ENCODE peak calls at places on chromosome 17, in nine cellular contexts. Z is GM12878, K is AG09309, C is adipocyte, F is upper lobe of left lung, O is sciatic nerve, Q is non-pigmented ciliary epithelial cell, Y is Calu3, R is endothelial cell of umbilical vein. S is an unnamed sample.

GRCh38 chr17:56064506-56064905 is 88.8 kb upstream of the ANKFN1 start:
- DNase-seq in Z (no peak), K (no peak), C (no peak), F (no peak), O (no peak), Q (no peak), Y (no peak), R (no peak), S (no peak)

GRCh38 chr17:59840329-59840907 is 52.3 kb downstream of the TUBD1 start:
- DNase-seq in Z (no peak), K (no peak), C (no peak), F (peak), O (no peak), Q (no peak), Y (no peak), R (peak), S (peak)

GRCh38 chr17:47700471-47701449 is 6.8 kb downstream of the TBKBP1 start:
- DNase-seq in Z (no peak), K (no peak), C (no peak), F (no peak), O (no peak), Q (no peak), Y (no peak), R (no peak), S (no peak)

GRCh38 chr17:63448655-63449054 is 2.5 kb upstream of the CYB561 start:
- DNase-seq in Z (no peak), K (no peak), C (no peak), F (no peak), O (no peak), Q (no peak), Y (no peak), R (peak), S (no peak)

GRCh38 chr17:67052720-67053437 is 8.5 kb downstream of the CACNG1 start:
- DNase-seq in Z (no peak), K (no peak), C (no peak), F (no peak), O (no peak), Q (no peak), Y (no peak), R (no peak), S (no peak)

GRCh38 chr17:82051776-82052637 is at the start of the genes GPS1 and RFNG:
- DNase-seq in Z (no peak), K (no peak), C (peak), F (peak), O (peak), Q (no peak), Y (peak), R (peak), S (no peak)

GRCh38 chr17:22268214-22268911 is 576.0 kb downstream of the KCNJ18 start:
- DNase-seq in Z (no peak), K (no peak), C (no peak), F (no peak), O (peak), Q (no peak), Y (no peak), R (no peak), S (no peak)

GRCh38 chr17:44069974-44070454 is 521 bp upstream of the G6PC3 start:
- DNase-seq in Z (no peak), K (no peak), C (peak), F (no peak), O (no peak), Q (no peak), Y (no peak), R (no peak), S (no peak)

GRCh38 chr17:78934681-78935418 is 9.7 kb upstream of the TIMP2 start:
- DNase-seq in Z (no peak), K (no peak), C (peak), F (no peak), O (no peak), Q (no peak), Y (no peak), R (no peak), S (no peak)

GRCh38 chr17:3475812-3476686 is at the start of gene ASPA:
- DNase-seq in Z (no peak), K (no peak), C (no peak), F (no peak), O (no peak), Q (no peak), Y (no peak), R (no peak), S (no peak)

GRCh38 chr17:76446449-76447231 is 6.3 kb downstream of the UBE2O start:
- DNase-seq in Z (no peak), K (peak), C (peak), F (peak), O (no peak), Q (peak), Y (peak), R (peak), S (no peak)

GRCh38 chr17:65660947-65661346 is 99.5 kb upstream of the AXIN2 start:
- DNase-seq in Z (no peak), K (no peak), C (peak), F (no peak), O (no peak), Q (no peak), Y (no peak), R (peak), S (peak)

GRCh38 chr17:75691371-75692290 is 24.5 kb downstream of the SAP30BP start:
- DNase-seq in Z (no peak), K (no peak), C (no peak), F (no peak), O (peak), Q (no peak), Y (no peak), R (no peak), S (no peak)

GRCh38 chr17:72614476-72614870 is 478.0 kb downstream of the SLC39A11 start:
- DNase-seq in Z (no peak), K (no peak), C (no peak), F (no peak), O (no peak), Q (no peak), Y (no peak), R (no peak), S (no peak)

GRCh38 chr17:9766970-9767369 is 24.4 kb downstream of the DHRS7C start:
- DNase-seq in Z (no peak), K (no peak), C (no peak), F (no peak), O (no peak), Q (no peak), Y (no peak), R (no peak), S (no peak)

GRCh38 chr17:32551186-32551955 is 64.6 kb downstream of the CDK5R1 start:
- DNase-seq in Z (peak), K (peak), C (peak), F (no peak), O (no peak), Q (peak), Y (peak), R (peak), S (no peak)

GRCh38 chr17:41793749-41794602 is 7.5 kb upstream of the JUP start:
- DNase-seq in Z (no peak), K (no peak), C (no peak), F (no peak), O (no peak), Q (no peak), Y (no peak), R (peak), S (no peak)

GRCh38 chr17:962650-963049 is 16.9 kb downstream of the NXN start:
- DNase-seq in Z (no peak), K (no peak), C (no peak), F (no peak), O (no peak), Q (no peak), Y (no peak), R (no peak), S (no peak)

GRCh38 chr17:546456-546855 is 168.2 kb downstream of the VPS53 start:
- DNase-seq in Z (no peak), K (no peak), C (no peak), F (no peak), O (no peak), Q (no peak), Y (no peak), R (no peak), S (no peak)

S was measured in AG09319.